ENCODE peak calls at places on chromosomes 1 and 21, in seven cellular contexts. T, F, I, V, S, G and H are unnamed samples.
A peak's percentile ranks its signal among the peaks of the same experiment; 100 is the strongest.

GRCh38 chr21:35504277-35504676 is 455.2 kb upstream of the RUNX1 start:
- DNase-seq in T (no peak), F (no peak), I (no peak), V (no peak), S (no peak), G (no peak), H (no peak)

GRCh38 chr1:211511947-211512346 is 20.0 kb upstream of the RD3 start:
- DNase-seq in T (no peak), F (peak; percentile 36), I (no peak), V (no peak), S (no peak), G (no peak), H (no peak)

GRCh38 chr1:205916541-205916940 is 26.7 kb downstream of the SLC26A9 start:
- DNase-seq in T (no peak), F (peak; percentile 50), I (peak; percentile 14), V (no peak), S (no peak), G (no peak), H (no peak)

GRCh38 chr1:154326546-154327465 is 1.5 kb downstream of the ATP8B2 start:
- DNase-seq in T (no peak), F (peak; percentile 64), I (no peak), V (peak; percentile 27), S (no peak), G (no peak), H (no peak)

GRCh38 chr1:166089804-166090203 is 77.0 kb downstream of the FAM78B start:
- DNase-seq in T (no peak), F (no peak), I (no peak), V (no peak), S (peak; percentile 13), G (no peak), H (no peak)

GRCh38 chr21:40404319-40404906 is 442.5 kb downstream of the DSCAM start:
- DNase-seq in T (no peak), F (no peak), I (no peak), V (no peak), S (no peak), G (no peak), H (no peak)

GRCh38 chr1:234505774-234506114 is 26.8 kb upstream of the TARBP1 start:
- DNase-seq in T (no peak), F (peak; percentile 84), I (no peak), V (no peak), S (no peak), G (no peak), H (no peak)

GRCh38 chr1:209048961-209049669 is 534.4 kb upstream of the CAMK1G start:
- DNase-seq in T (peak; percentile 13), F (no peak), I (no peak), V (no peak), S (peak; percentile 44), G (no peak), H (no peak)

GRCh38 chr1:14516974-14517812 is 81.3 kb upstream of the KAZN start:
- DNase-seq in T (peak; percentile 2), F (peak; percentile 92), I (no peak), V (no peak), S (no peak), G (no peak), H (no peak)

GRCh38 chr1:1039145-1039910 is 19.4 kb downstream of the AGRN start:
- DNase-seq in T (no peak), F (no peak), I (no peak), V (no peak), S (no peak), G (no peak), H (no peak)

GRCh38 chr1:26768755-26769154 is 19.0 kb upstream of the PIGV start:
- DNase-seq in T (peak; percentile 50), F (peak; percentile 76), I (no peak), V (no peak), S (no peak), G (no peak), H (no peak)

GRCh38 chr1:147598631-147599361 is 57.5 kb downstream of the BCL9 start:
- DNase-seq in T (peak; percentile 48), F (peak; percentile 15), I (peak; percentile 79), V (no peak), S (no peak), G (peak; percentile 23), H (no peak)

GRCh38 chr1:78003882-78004718 is 639 bp upstream of the DNAJB4 start:
- DNase-seq in T (peak; percentile 92), F (peak; percentile 83), I (no peak), V (peak; percentile 74), S (peak; percentile 90), G (peak; percentile 27), H (peak; percentile 26)

GRCh38 chr1:206608108-206608698 is 4.1 kb downstream of the EIF2D start:
- DNase-seq in T (peak; percentile 44), F (peak; percentile 37), I (peak; percentile 60), V (peak; percentile 41), S (peak; percentile 45), G (peak; percentile 20), H (peak; percentile 61)

GRCh38 chr1:83583351-83584014 is 415.4 kb downstream of the TTLL7 start:
- DNase-seq in T (peak; percentile 33), F (no peak), I (no peak), V (peak; percentile 47), S (peak; percentile 20), G (no peak), H (no peak)

GRCh38 chr1:181587870-181588438 is 104.6 kb downstream of the CACNA1E start:
- DNase-seq in T (no peak), F (no peak), I (peak; percentile 49), V (peak; percentile 52), S (no peak), G (no peak), H (peak; percentile 19)

GRCh38 chr1:228530086-228530758 is 43.0 kb downstream of the RNF187 start:
- DNase-seq in T (no peak), F (no peak), I (no peak), V (no peak), S (no peak), G (no peak), H (peak; percentile 70)

GRCh38 chr1:77926561-77927357 is 38.3 kb downstream of the NEXN start:
- DNase-seq in T (no peak), F (no peak), I (no peak), V (no peak), S (no peak), G (no peak), H (no peak)

GRCh38 chr1:167196185-167196584 is 24.5 kb upstream of the POU2F1 start:
- DNase-seq in T (no peak), F (no peak), I (no peak), V (no peak), S (no peak), G (no peak), H (no peak)

DNA sequence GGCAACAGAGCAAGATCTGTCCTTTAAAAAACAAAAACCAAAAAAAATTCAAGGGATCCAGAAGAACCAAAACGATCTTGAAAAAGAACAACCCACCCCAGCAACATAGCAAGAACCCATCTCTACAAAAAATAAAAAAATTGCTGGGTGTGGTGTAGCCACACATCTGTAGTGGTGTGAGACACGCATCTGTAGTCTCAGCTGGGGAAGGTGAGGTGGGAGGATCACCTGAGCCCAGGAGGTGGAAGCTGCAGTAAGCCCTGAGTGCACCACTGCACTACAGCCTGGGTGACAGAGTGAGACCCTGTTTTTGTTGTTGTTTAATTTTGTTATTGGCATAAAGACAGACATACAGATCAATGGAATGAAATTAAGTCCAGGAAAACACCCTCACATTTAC is 22.3 kb downstream of the TRIM33 start:
- DNase-seq in T (no peak), F (no peak), I (no peak), V (no peak), S (no peak), G (no peak), H (no peak)
- H2BK120ac ChIP-seq in T (no peak overlapping the region), F (no peak overlapping the region), I (no peak overlapping the region), V (no peak overlapping the region), S (no peak overlapping the region), G (no peak overlapping the region), H (no peak overlapping the region)

DNA sequence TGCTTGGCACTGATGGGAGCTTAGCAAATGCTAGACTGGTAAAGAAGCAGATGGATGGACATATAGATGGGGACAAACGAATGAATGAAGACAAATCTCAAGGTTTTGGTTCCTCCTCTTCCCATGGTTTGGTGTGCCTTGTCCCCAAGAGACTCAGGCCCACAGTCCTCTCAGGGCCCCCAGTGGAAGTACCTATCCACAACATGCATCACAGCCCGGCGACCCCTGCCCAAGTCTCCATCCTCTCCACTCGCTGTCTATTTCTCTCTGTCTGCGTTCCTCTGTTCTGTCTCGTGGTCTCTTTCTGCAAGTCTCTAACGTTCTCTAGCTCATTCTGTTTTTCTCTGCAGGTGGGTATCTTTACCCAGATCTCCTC is 85.8 kb downstream of the GLIS1 start:
- DNase-seq in T (no peak), F (no peak), I (no peak), V (no peak), S (no peak), G (no peak), H (no peak)
- H2BK5ac ChIP-seq in T (no peak overlapping the region), F (no peak overlapping the region), I (no peak overlapping the region), V (no peak overlapping the region), S (no peak overlapping the region), G (no peak overlapping the region), H (no peak overlapping the region)

GRCh38 chr21:45476582-45476981 is 65.7 kb downstream of the SLC19A1 start:
- DNase-seq in T (no peak), F (no peak), I (no peak), V (no peak), S (no peak), G (no peak), H (no peak)

GRCh38 chr21:45479691-45480675 is 62.3 kb downstream of the SLC19A1 start:
- DNase-seq in T (no peak), F (no peak), I (no peak), V (no peak), S (no peak), G (no peak), H (no peak)

GRCh38 chr21:45477176-45478114 is 64.8 kb downstream of the SLC19A1 start:
- DNase-seq in T (no peak), F (no peak), I (no peak), V (no peak), S (no peak), G (no peak), H (no peak)

GRCh38 chr21:45478816-45479669 is 63.2 kb downstream of the SLC19A1 start:
- DNase-seq in T (no peak), F (no peak), I (no peak), V (no peak), S (no peak), G (no peak), H (no peak)

DNA sequence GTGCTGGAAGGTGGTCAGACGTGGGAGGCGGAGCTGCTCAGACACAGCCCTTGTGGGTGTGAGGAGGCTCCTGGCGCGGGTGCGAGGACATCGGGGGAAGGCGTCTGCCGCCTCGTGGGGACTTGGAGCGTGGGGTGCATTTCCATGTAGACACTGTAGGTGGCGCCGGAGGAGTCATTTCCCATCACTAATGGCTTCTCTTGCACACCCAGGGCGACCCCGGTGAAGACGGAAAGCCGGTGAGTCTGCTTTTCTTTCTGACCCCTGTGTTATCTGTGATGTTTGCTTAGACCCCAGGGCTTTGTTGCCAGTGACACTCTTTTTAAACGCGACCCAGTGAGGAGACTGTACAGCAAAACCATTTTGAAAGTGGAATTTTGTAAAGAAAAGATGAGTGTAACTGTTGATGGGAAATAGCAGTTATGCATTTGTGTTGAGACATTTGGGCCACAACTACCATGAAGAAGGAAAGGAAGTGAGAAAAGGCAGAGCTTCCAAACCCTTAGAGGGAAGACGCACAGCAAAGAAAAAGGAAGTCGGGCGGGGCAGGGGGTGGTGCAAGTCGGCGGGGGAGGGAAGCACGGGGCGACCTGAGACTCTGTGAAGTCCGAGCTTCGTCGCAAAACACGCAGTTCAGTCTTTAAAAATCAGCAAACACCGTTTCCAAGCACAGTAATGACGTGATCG is 64.0 kb downstream of the SLC19A1 start:
- DNase-seq in T (peak; percentile 68), F (peak; percentile 49), I (peak; percentile 90), V (peak; percentile 84), S (peak; percentile 87), G (peak; percentile 61), H (peak; percentile 24)
- H2BK120ac ChIP-seq in T (no peak overlapping the region), F (no peak overlapping the region), I (no peak overlapping the region), V (no peak overlapping the region), S (no peak overlapping the region), G (peak overlapping the region; percentile 72), H (peak overlapping the region; percentile 9)

GRCh38 chr1:101135526-101135925 is 101.3 kb upstream of the S1PR1 start:
- DNase-seq in T (no peak), F (no peak), I (no peak), V (no peak), S (no peak), G (no peak), H (no peak)
- H2BK5ac ChIP-seq in T (no peak overlapping the region), F (no peak overlapping the region), I (no peak overlapping the region), V (no peak overlapping the region), S (no peak overlapping the region), G (no peak overlapping the region), H (no peak overlapping the region)